ENCODE peak calls at places on chromosomes 6 and 20, in nine cellular contexts. One of them, this sample, is unnamed. For H3K4me1, the result is how much of the 10 kb centered on the place peaks cover.

GRCh38 chr20:52438326-52438963 is 246.9 kb upstream of the ZFP64 start:
- DNase-seq in mucosa of descending colon: no peak
- DNase-seq in hepatocyte: no peak
- DNase-seq in IMR-90: no peak
- DNase-seq in testis: no peak
- DNase-seq in left ventricle myocardium inferior: no peak
- DNase-seq in tibial artery: no peak
- DNase-seq in vagina: no peak
- DNase-seq in pancreas: no peak
- DNase-seq in this sample: no peak

GRCh38 chr6:138970856-138971425 is 17.1 kb downstream of the REPS1 start:
- DNase-seq in mucosa of descending colon: no peak
- DNase-seq in hepatocyte: peak
- DNase-seq in IMR-90: peak
- DNase-seq in testis: no peak
- DNase-seq in left ventricle myocardium inferior: no peak
- DNase-seq in tibial artery: peak
- DNase-seq in vagina: no peak
- DNase-seq in pancreas: no peak
- DNase-seq in this sample: no peak

GRCh38 chr6:163416640-163417253 is 2.2 kb downstream of the QKI start:
- DNase-seq in mucosa of descending colon: no peak
- DNase-seq in hepatocyte: peak
- DNase-seq in IMR-90: peak
- DNase-seq in testis: peak
- DNase-seq in left ventricle myocardium inferior: no peak
- DNase-seq in tibial artery: peak
- DNase-seq in vagina: no peak
- DNase-seq in pancreas: no peak
- DNase-seq in this sample: peak

GRCh38 chr6:97917369-97917768 is 634.4 kb upstream of the MMS22L start:
- DNase-seq in mucosa of descending colon: no peak
- DNase-seq in hepatocyte: no peak
- DNase-seq in IMR-90: no peak
- DNase-seq in testis: no peak
- DNase-seq in left ventricle myocardium inferior: no peak
- DNase-seq in tibial artery: no peak
- DNase-seq in vagina: no peak
- DNase-seq in pancreas: no peak
- DNase-seq in this sample: peak

GRCh38 chr6:165244524-165245247 is 64.7 kb downstream of the C6orf118 start:
- DNase-seq in mucosa of descending colon: no peak
- DNase-seq in hepatocyte: no peak
- DNase-seq in IMR-90: no peak
- DNase-seq in testis: no peak
- DNase-seq in left ventricle myocardium inferior: no peak
- DNase-seq in tibial artery: no peak
- DNase-seq in vagina: no peak
- DNase-seq in pancreas: no peak
- DNase-seq in this sample: no peak

GRCh38 chr20:1676650-1677049 is 19.1 kb upstream of the SIRPG start:
- DNase-seq in mucosa of descending colon: no peak
- DNase-seq in hepatocyte: no peak
- DNase-seq in IMR-90: no peak
- DNase-seq in testis: no peak
- DNase-seq in left ventricle myocardium inferior: no peak
- DNase-seq in tibial artery: no peak
- DNase-seq in vagina: no peak
- DNase-seq in pancreas: no peak
- DNase-seq in this sample: no peak

GRCh38 chr6:129981598-129981997 is 36.8 kb upstream of the L3MBTL3 start:
- DNase-seq in mucosa of descending colon: no peak
- DNase-seq in hepatocyte: no peak
- DNase-seq in IMR-90: peak
- DNase-seq in testis: no peak
- DNase-seq in left ventricle myocardium inferior: no peak
- DNase-seq in tibial artery: no peak
- DNase-seq in vagina: no peak
- DNase-seq in pancreas: no peak
- DNase-seq in this sample: no peak

GRCh38 chr20:42895062-42895461 is 294.6 kb downstream of the PTPRT start:
- DNase-seq in mucosa of descending colon: no peak
- DNase-seq in hepatocyte: no peak
- DNase-seq in IMR-90: no peak
- DNase-seq in testis: no peak
- DNase-seq in left ventricle myocardium inferior: no peak
- DNase-seq in tibial artery: no peak
- DNase-seq in vagina: no peak
- DNase-seq in pancreas: no peak
- DNase-seq in this sample: no peak

GRCh38 chr20:33668087-33668790 is 1.5 kb downstream of the ACTL10 start:
- DNase-seq in mucosa of descending colon: peak
- DNase-seq in hepatocyte: peak
- DNase-seq in IMR-90: no peak
- DNase-seq in testis: peak
- DNase-seq in left ventricle myocardium inferior: peak
- DNase-seq in tibial artery: peak
- DNase-seq in vagina: no peak
- DNase-seq in pancreas: no peak
- DNase-seq in this sample: peak

GRCh38 chr20:33669224-33669623 is 2.5 kb downstream of the ACTL10 start:
- DNase-seq in mucosa of descending colon: no peak
- DNase-seq in hepatocyte: no peak
- DNase-seq in IMR-90: no peak
- DNase-seq in testis: no peak
- DNase-seq in left ventricle myocardium inferior: no peak
- DNase-seq in tibial artery: no peak
- DNase-seq in vagina: no peak
- DNase-seq in pancreas: no peak
- DNase-seq in this sample: no peak

GRCh38 chr20:33666293-33667244 is at the start of gene ACTL10:
- DNase-seq in mucosa of descending colon: peak
- DNase-seq in hepatocyte: peak
- DNase-seq in IMR-90: peak
- DNase-seq in testis: peak
- DNase-seq in left ventricle myocardium inferior: peak
- DNase-seq in tibial artery: peak
- DNase-seq in vagina: no peak
- DNase-seq in pancreas: peak
- DNase-seq in this sample: peak

GRCh38 chr20:33668791-33669155 is 2.0 kb downstream of the ACTL10 start:
- DNase-seq in mucosa of descending colon: no peak
- DNase-seq in hepatocyte: no peak
- DNase-seq in IMR-90: no peak
- DNase-seq in testis: no peak
- DNase-seq in left ventricle myocardium inferior: peak
- DNase-seq in tibial artery: no peak
- DNase-seq in vagina: no peak
- DNase-seq in pancreas: no peak
- DNase-seq in this sample: no peak

DNA sequence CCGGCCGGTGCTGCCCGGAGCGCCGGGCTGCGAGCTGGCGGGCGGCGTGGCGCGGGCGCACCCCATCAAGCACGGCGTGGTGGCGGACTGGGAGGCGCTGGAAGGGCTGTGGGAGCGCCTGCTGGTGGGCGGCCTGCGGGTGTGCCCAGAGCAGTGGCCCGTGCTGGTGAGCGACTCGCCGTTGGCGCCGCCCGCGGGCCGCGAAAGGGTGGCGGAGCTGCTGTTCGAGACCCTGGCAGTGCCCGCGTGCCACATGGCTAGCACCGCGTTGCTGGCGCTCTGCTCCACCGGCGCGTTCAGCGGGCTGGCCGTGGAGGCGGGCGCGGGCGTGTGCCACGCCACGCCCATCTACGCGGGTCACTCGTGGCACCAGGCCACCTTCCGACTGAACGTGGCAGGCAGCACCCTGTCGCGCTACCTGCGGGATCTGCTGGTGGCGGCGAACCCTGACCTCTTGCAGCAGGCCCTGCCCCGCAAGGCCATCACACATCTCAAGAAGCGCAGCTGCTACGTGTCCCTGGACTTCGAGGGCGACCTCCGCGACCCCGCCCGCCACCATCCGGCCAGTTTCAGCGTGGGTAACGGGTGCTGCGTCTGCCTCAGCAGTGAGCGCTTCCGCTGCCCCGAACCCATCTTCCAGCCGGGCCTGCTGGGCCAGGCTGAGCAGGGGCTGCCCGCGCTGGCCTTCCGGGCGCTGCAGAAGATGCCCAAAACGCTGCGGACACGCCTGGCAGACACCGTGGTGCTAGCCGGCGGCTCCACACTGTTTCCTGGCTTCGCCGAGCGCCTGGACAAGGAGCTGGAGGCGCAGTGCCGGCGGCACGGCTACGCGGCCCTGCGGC is 723 bp downstream of the ACTL10 start:
- DNase-seq in mucosa of descending colon: peak
- DNase-seq in hepatocyte: no peak
- DNase-seq in IMR-90: peak
- DNase-seq in testis: no peak
- DNase-seq in left ventricle myocardium inferior: peak
- DNase-seq in tibial artery: no peak
- DNase-seq in vagina: no peak
- DNase-seq in pancreas: peak
- DNase-seq in this sample: no peak
- TF ChIP-seq CTCF in mucosa of descending colon: no peak
- TF ChIP-seq CTCF in hepatocyte: no peak
- TF ChIP-seq CTCF in IMR-90: no peak
- TF ChIP-seq CTCF in testis: no peak
- TF ChIP-seq CTCF in left ventricle myocardium inferior: no peak
- TF ChIP-seq CTCF in tibial artery: peak
- TF ChIP-seq CTCF in vagina: no peak
- TF ChIP-seq CTCF in pancreas: no peak
- TF ChIP-seq CTCF in this sample: no peak

GRCh38 chr20:41055679-41056078 is 27.1 kb downstream of the TOP1 start:
- DNase-seq in mucosa of descending colon: no peak
- DNase-seq in hepatocyte: no peak
- DNase-seq in IMR-90: peak
- DNase-seq in testis: no peak
- DNase-seq in left ventricle myocardium inferior: no peak
- DNase-seq in tibial artery: no peak
- DNase-seq in vagina: no peak
- DNase-seq in pancreas: no peak
- DNase-seq in this sample: no peak

GRCh38 chr20:41052742-41053419 is 24.3 kb downstream of the TOP1 start:
- DNase-seq in mucosa of descending colon: no peak
- DNase-seq in hepatocyte: no peak
- DNase-seq in IMR-90: peak
- DNase-seq in testis: peak
- DNase-seq in left ventricle myocardium inferior: no peak
- DNase-seq in tibial artery: no peak
- DNase-seq in vagina: no peak
- DNase-seq in pancreas: no peak
- DNase-seq in this sample: peak

GRCh38 chr20:41051426-41051825 is 22.8 kb downstream of the TOP1 start:
- DNase-seq in mucosa of descending colon: no peak
- DNase-seq in hepatocyte: no peak
- DNase-seq in IMR-90: no peak
- DNase-seq in testis: no peak
- DNase-seq in left ventricle myocardium inferior: no peak
- DNase-seq in tibial artery: no peak
- DNase-seq in vagina: no peak
- DNase-seq in pancreas: no peak
- DNase-seq in this sample: no peak

GRCh38 chr20:41058007-41058673 is 29.5 kb downstream of the TOP1 start:
- DNase-seq in mucosa of descending colon: no peak
- DNase-seq in hepatocyte: peak
- DNase-seq in IMR-90: peak
- DNase-seq in testis: no peak
- DNase-seq in left ventricle myocardium inferior: no peak
- DNase-seq in tibial artery: no peak
- DNase-seq in vagina: no peak
- DNase-seq in pancreas: no peak
- DNase-seq in this sample: no peak

GRCh38 chr20:41054463-41055230 is 26.0 kb downstream of the TOP1 start:
- DNase-seq in mucosa of descending colon: no peak
- DNase-seq in hepatocyte: no peak
- DNase-seq in IMR-90: no peak
- DNase-seq in testis: no peak
- DNase-seq in left ventricle myocardium inferior: no peak
- DNase-seq in tibial artery: no peak
- DNase-seq in vagina: no peak
- DNase-seq in pancreas: no peak
- DNase-seq in this sample: no peak
- H3K4me1 ChIP-seq in mucosa of descending colon: half or more
- H3K4me1 ChIP-seq in hepatocyte: under half
- H3K4me1 ChIP-seq in IMR-90: under half
- H3K4me1 ChIP-seq in testis: half or more
- H3K4me1 ChIP-seq in left ventricle myocardium inferior: half or more
- H3K4me1 ChIP-seq in tibial artery: half or more
- H3K4me1 ChIP-seq in vagina: half or more
- H3K4me1 ChIP-seq in pancreas: under half
- H3K4me1 ChIP-seq in this sample: under half

DNA sequence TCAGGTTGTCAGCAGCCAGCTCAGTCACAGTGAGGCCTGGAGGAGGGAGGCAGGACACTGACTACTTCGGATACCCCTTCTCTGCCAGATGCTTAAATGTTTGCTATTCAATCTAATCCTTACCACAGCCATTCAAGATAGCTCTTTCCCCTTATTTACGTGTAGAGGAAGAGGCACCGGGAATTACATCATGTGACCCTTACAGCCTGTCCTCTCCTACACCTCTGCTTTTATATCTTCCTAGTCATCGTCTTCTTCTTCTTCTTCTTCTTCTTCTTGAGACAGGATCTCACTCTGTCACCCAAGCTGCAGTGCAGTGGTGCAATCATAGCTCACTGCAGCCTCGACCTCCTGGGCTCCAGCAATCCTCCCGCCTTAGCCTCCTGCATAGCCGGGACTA is 148.1 kb upstream of the NEDD9 start:
- DNase-seq in mucosa of descending colon: no peak
- DNase-seq in hepatocyte: no peak
- DNase-seq in IMR-90: no peak
- DNase-seq in testis: no peak
- DNase-seq in left ventricle myocardium inferior: no peak
- DNase-seq in tibial artery: no peak
- DNase-seq in vagina: no peak
- DNase-seq in pancreas: no peak
- DNase-seq in this sample: no peak
- H3K4me3 ChIP-seq in mucosa of descending colon: no peak
- H3K4me3 ChIP-seq in hepatocyte: no peak
- H3K4me3 ChIP-seq in IMR-90: no peak
- H3K4me3 ChIP-seq in testis: no peak
- H3K4me3 ChIP-seq in left ventricle myocardium inferior: no peak
- H3K4me3 ChIP-seq in tibial artery: no peak
- H3K4me3 ChIP-seq in vagina: no peak
- H3K4me3 ChIP-seq in pancreas: no peak
- H3K4me3 ChIP-seq in this sample: no peak

GRCh38 chr20:13755809-13756208 is 28.9 kb downstream of the ESF1 start:
- DNase-seq in mucosa of descending colon: no peak
- DNase-seq in hepatocyte: no peak
- DNase-seq in IMR-90: no peak
- DNase-seq in testis: no peak
- DNase-seq in left ventricle myocardium inferior: no peak
- DNase-seq in tibial artery: no peak
- DNase-seq in vagina: no peak
- DNase-seq in pancreas: no peak
- DNase-seq in this sample: no peak

GRCh38 chr20:13753436-13754036 is 31.2 kb downstream of the ESF1 start:
- DNase-seq in mucosa of descending colon: no peak
- DNase-seq in hepatocyte: no peak
- DNase-seq in IMR-90: no peak
- DNase-seq in testis: no peak
- DNase-seq in left ventricle myocardium inferior: no peak
- DNase-seq in tibial artery: no peak
- DNase-seq in vagina: no peak
- DNase-seq in pancreas: no peak
- DNase-seq in this sample: no peak

GRCh38 chr20:13756551-13756950 is 28.2 kb downstream of the ESF1 start:
- DNase-seq in mucosa of descending colon: no peak
- DNase-seq in hepatocyte: no peak
- DNase-seq in IMR-90: no peak
- DNase-seq in testis: no peak
- DNase-seq in left ventricle myocardium inferior: no peak
- DNase-seq in tibial artery: no peak
- DNase-seq in vagina: no peak
- DNase-seq in pancreas: no peak
- DNase-seq in this sample: no peak

DNA sequence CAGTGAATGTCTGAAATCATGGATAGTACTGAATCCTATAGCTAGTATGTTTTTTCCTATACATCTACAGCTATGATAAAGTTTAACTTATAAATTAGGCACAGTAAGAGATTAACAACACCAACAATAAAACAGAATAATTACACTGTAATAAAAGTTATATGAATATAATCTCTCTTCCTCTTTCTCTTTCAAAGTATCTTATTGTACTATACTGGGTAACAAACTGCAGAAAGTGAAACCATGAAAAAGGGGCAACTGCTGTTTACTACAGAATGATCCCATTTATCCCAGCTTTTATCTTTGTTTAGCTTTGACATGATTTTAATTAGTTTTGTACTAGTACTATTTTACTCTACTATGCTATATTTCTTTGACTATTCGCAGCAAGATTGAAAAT is 25.8 kb downstream of the ESF1 start:
- DNase-seq in mucosa of descending colon: no peak
- DNase-seq in hepatocyte: no peak
- DNase-seq in IMR-90: no peak
- DNase-seq in testis: no peak
- DNase-seq in left ventricle myocardium inferior: no peak
- DNase-seq in tibial artery: no peak
- DNase-seq in vagina: no peak
- DNase-seq in pancreas: no peak
- DNase-seq in this sample: no peak
- TF ChIP-seq CTCF in mucosa of descending colon: no peak
- TF ChIP-seq CTCF in hepatocyte: no peak
- TF ChIP-seq CTCF in IMR-90: no peak
- TF ChIP-seq CTCF in testis: no peak
- TF ChIP-seq CTCF in left ventricle myocardium inferior: no peak
- TF ChIP-seq CTCF in tibial artery: no peak
- TF ChIP-seq CTCF in vagina: no peak
- TF ChIP-seq CTCF in pancreas: no peak
- TF ChIP-seq CTCF in this sample: no peak

This sample was measured in neural progenitor cell.